ENCODE peak calls at places on chromosomes 12 and 14, in six cellular contexts. One of them, this sample, is unnamed. For H3K4me1, H3K27me3 and H3K36me3, the result is how much of the 10 kb centered on the place peaks cover.

GRCh38 chr12:49187184-49187583 is 1.7 kb downstream of the TUBA1A start:
- DNase-seq in ovary: peak
- DNase-seq in fibroblast of lung: peak
- DNase-seq in heart left ventricle: peak
- DNase-seq in RWPE2: no peak
- DNase-seq in pancreas: no peak
- DNase-seq in this sample: no peak

GRCh38 chr12:132477009-132477702 is 12.8 kb upstream of the FBRSL1 start:
- DNase-seq in ovary: no peak
- DNase-seq in fibroblast of lung: no peak
- DNase-seq in heart left ventricle: no peak
- DNase-seq in RWPE2: no peak
- DNase-seq in pancreas: no peak
- DNase-seq in this sample: no peak

GRCh38 chr14:35826218-35826951 is at the start of gene BRMS1L:
- DNase-seq in ovary: peak
- DNase-seq in fibroblast of lung: peak
- DNase-seq in heart left ventricle: peak
- DNase-seq in RWPE2: peak
- DNase-seq in pancreas: peak
- DNase-seq in this sample: peak

GRCh38 chr12:120625557-120626419 is 14.6 kb upstream of the CABP1 start:
- DNase-seq in ovary: no peak
- DNase-seq in fibroblast of lung: no peak
- DNase-seq in heart left ventricle: no peak
- DNase-seq in RWPE2: no peak
- DNase-seq in pancreas: no peak
- DNase-seq in this sample: no peak

GRCh38 chr12:57380300-57380699 is 50.5 kb downstream of the R3HDM2 start:
- DNase-seq in ovary: no peak
- DNase-seq in fibroblast of lung: no peak
- DNase-seq in heart left ventricle: no peak
- DNase-seq in RWPE2: no peak
- DNase-seq in pancreas: no peak
- DNase-seq in this sample: no peak

GRCh38 chr12:9334964-9335363 is 126.8 kb upstream of the PZP start:
- DNase-seq in ovary: no peak
- DNase-seq in fibroblast of lung: no peak
- DNase-seq in heart left ventricle: no peak
- DNase-seq in RWPE2: no peak
- DNase-seq in pancreas: no peak
- DNase-seq in this sample: no peak

GRCh38 chr12:120194534-120195395 is at the start of gene GCN1:
- DNase-seq in ovary: peak
- DNase-seq in fibroblast of lung: peak
- DNase-seq in heart left ventricle: peak
- DNase-seq in RWPE2: peak
- DNase-seq in pancreas: peak
- DNase-seq in this sample: peak

GRCh38 chr14:89214221-89214965 is 202.6 kb downstream of the FOXN3 start:
- DNase-seq in ovary: no peak
- DNase-seq in fibroblast of lung: peak
- DNase-seq in heart left ventricle: peak
- DNase-seq in RWPE2: no peak
- DNase-seq in pancreas: peak
- DNase-seq in this sample: peak

GRCh38 chr12:66117242-66117641 is 13.3 kb downstream of the LLPH start:
- DNase-seq in ovary: no peak
- DNase-seq in fibroblast of lung: no peak
- DNase-seq in heart left ventricle: no peak
- DNase-seq in RWPE2: no peak
- DNase-seq in pancreas: no peak
- DNase-seq in this sample: no peak

GRCh38 chr12:56162468-56163290 is 4.5 kb downstream of the MYL6 start:
- DNase-seq in ovary: no peak
- DNase-seq in fibroblast of lung: peak
- DNase-seq in heart left ventricle: no peak
- DNase-seq in RWPE2: no peak
- DNase-seq in pancreas: no peak
- DNase-seq in this sample: no peak

GRCh38 chr14:51852541-51852940 is 7.9 kb upstream of the GNG2 start:
- DNase-seq in ovary: no peak
- DNase-seq in fibroblast of lung: no peak
- DNase-seq in heart left ventricle: no peak
- DNase-seq in RWPE2: no peak
- DNase-seq in pancreas: no peak
- DNase-seq in this sample: no peak

GRCh38 chr14:92252291-92252690 is 70.7 kb upstream of the SLC24A4 start:
- DNase-seq in ovary: no peak
- DNase-seq in fibroblast of lung: no peak
- DNase-seq in heart left ventricle: no peak
- DNase-seq in RWPE2: no peak
- DNase-seq in pancreas: no peak
- DNase-seq in this sample: no peak

GRCh38 chr12:55707841-55708694 is at the start of gene ITGA7:
- DNase-seq in ovary: peak
- DNase-seq in fibroblast of lung: peak
- DNase-seq in heart left ventricle: peak
- DNase-seq in RWPE2: no peak
- DNase-seq in pancreas: peak
- DNase-seq in this sample: peak

GRCh38 chr14:36028218-36028617 is 148.3 kb downstream of the PTCSC3 start:
- DNase-seq in ovary: no peak
- DNase-seq in fibroblast of lung: no peak
- DNase-seq in heart left ventricle: no peak
- DNase-seq in RWPE2: no peak
- DNase-seq in pancreas: no peak
- DNase-seq in this sample: no peak

GRCh38 chr14:36522972-36523685 is 3.1 kb upstream of the NKX2-1 start:
- DNase-seq in ovary: no peak
- DNase-seq in fibroblast of lung: no peak
- DNase-seq in heart left ventricle: no peak
- DNase-seq in RWPE2: no peak
- DNase-seq in pancreas: no peak
- DNase-seq in this sample: no peak

GRCh38 chr12:94305293-94305957 is 154.2 kb downstream of the CEP83 start:
- DNase-seq in ovary: no peak
- DNase-seq in fibroblast of lung: peak
- DNase-seq in heart left ventricle: no peak
- DNase-seq in RWPE2: no peak
- DNase-seq in pancreas: no peak
- DNase-seq in this sample: no peak

GRCh38 chr12:118061011-118061875 is at the start of gene WSB2:
- DNase-seq in ovary: peak
- DNase-seq in fibroblast of lung: peak
- DNase-seq in heart left ventricle: peak
- DNase-seq in RWPE2: no peak
- DNase-seq in pancreas: peak
- DNase-seq in this sample: peak

GRCh38 chr14:54711812-54712211 is 144.9 kb downstream of the SAMD4A start:
- DNase-seq in ovary: no peak
- DNase-seq in fibroblast of lung: no peak
- DNase-seq in heart left ventricle: no peak
- DNase-seq in RWPE2: no peak
- DNase-seq in pancreas: no peak
- DNase-seq in this sample: no peak

GRCh38 chr14:54709867-54710266 is 142.9 kb downstream of the SAMD4A start:
- DNase-seq in ovary: no peak
- DNase-seq in fibroblast of lung: no peak
- DNase-seq in heart left ventricle: no peak
- DNase-seq in RWPE2: no peak
- DNase-seq in pancreas: no peak
- DNase-seq in this sample: no peak

GRCh38 chr14:54713364-54713763 is 146.4 kb downstream of the SAMD4A start:
- DNase-seq in ovary: no peak
- DNase-seq in fibroblast of lung: peak
- DNase-seq in heart left ventricle: no peak
- DNase-seq in RWPE2: no peak
- DNase-seq in pancreas: no peak
- DNase-seq in this sample: no peak

GRCh38 chr14:54711312-54711711 is 144.4 kb downstream of the SAMD4A start:
- DNase-seq in ovary: no peak
- DNase-seq in fibroblast of lung: no peak
- DNase-seq in heart left ventricle: no peak
- DNase-seq in RWPE2: no peak
- DNase-seq in pancreas: no peak
- DNase-seq in this sample: no peak

GRCh38 chr14:54712371-54712998 is 145.6 kb downstream of the SAMD4A start:
- DNase-seq in ovary: no peak
- DNase-seq in fibroblast of lung: peak
- DNase-seq in heart left ventricle: no peak
- DNase-seq in RWPE2: no peak
- DNase-seq in pancreas: no peak
- DNase-seq in this sample: no peak
- H3K4me1 ChIP-seq in ovary: under half
- H3K4me1 ChIP-seq in fibroblast of lung: under half
- H3K4me1 ChIP-seq in heart left ventricle: under half
- H3K4me1 ChIP-seq in RWPE2: under half
- H3K4me1 ChIP-seq in pancreas: under half
- H3K4me1 ChIP-seq in this sample: under half

GRCh38 chr12:51851408-51852097 is 3.0 kb upstream of the FIGNL2 start:
- DNase-seq in ovary: no peak
- DNase-seq in fibroblast of lung: no peak
- DNase-seq in heart left ventricle: peak
- DNase-seq in RWPE2: no peak
- DNase-seq in pancreas: no peak
- DNase-seq in this sample: no peak
- H3K27me3 ChIP-seq in ovary: under half
- H3K27me3 ChIP-seq in fibroblast of lung: under half
- H3K27me3 ChIP-seq in heart left ventricle: under half
- H3K27me3 ChIP-seq in RWPE2: under half
- H3K27me3 ChIP-seq in pancreas: under half
- H3K27me3 ChIP-seq in this sample: under half

DNA sequence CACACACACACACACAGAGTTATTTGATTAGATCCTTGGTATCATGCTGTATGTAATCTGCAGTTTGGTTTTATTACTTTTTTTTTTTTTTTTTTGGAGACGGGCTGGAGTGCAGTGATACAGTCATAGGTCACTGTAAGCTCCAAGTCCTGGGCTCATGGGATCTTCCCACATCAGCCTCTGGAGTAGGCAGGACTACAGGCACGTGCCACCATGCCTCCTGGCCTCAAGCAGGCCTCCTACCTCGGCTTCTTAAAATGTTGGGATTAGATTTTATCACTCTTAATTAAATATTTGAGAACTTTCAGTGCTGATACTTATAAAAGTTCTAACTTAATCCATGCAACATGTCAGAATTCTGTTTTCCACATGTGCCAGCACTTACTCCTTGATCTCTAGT is 31.3 kb upstream of the PSEN1 start:
- DNase-seq in ovary: no peak
- DNase-seq in fibroblast of lung: no peak
- DNase-seq in heart left ventricle: no peak
- DNase-seq in RWPE2: no peak
- DNase-seq in pancreas: no peak
- DNase-seq in this sample: peak
- H3K36me3 ChIP-seq in ovary: under half
- H3K36me3 ChIP-seq in fibroblast of lung: under half
- H3K36me3 ChIP-seq in heart left ventricle: half or more
- H3K36me3 ChIP-seq in RWPE2: half or more
- H3K36me3 ChIP-seq in pancreas: half or more
- H3K36me3 ChIP-seq in this sample: under half

GRCh38 chr12:6829532-6830220 is 1.5 kb downstream of the P3H3 start:
- DNase-seq in ovary: no peak
- DNase-seq in fibroblast of lung: no peak
- DNase-seq in heart left ventricle: no peak
- DNase-seq in RWPE2: peak
- DNase-seq in pancreas: no peak
- DNase-seq in this sample: no peak
- H3K4me1 ChIP-seq in ovary: under half
- H3K4me1 ChIP-seq in fibroblast of lung: under half
- H3K4me1 ChIP-seq in heart left ventricle: under half
- H3K4me1 ChIP-seq in RWPE2: under half
- H3K4me1 ChIP-seq in pancreas: under half
- H3K4me1 ChIP-seq in this sample: under half